ENCODE peak calls at places on chromosomes 7 and 10, in four cellular contexts. C is midbrain; T is naive thymus-derived CD8-positive, alpha-beta T cell; M is activated CD4-positive, CD25-positive, alpha-beta regulatory T cell treated with anti-CD3 and anti-CD28 coated beads, Interleukin-2, amount 50 U/mL, for 72 hours. I is an unnamed sample.
A peak's percentile ranks its signal among the peaks of the same experiment; 100 is the strongest.

GRCh38 chr7:30366606-30367005 is 82.2 kb downstream of the ZNRF2 start:
- DNase-seq in C (no peak), T (no peak), M (no peak), I (no peak)

GRCh38 chr10:133403359-133403758 is 9.4 kb downstream of the MTG1 start:
- DNase-seq in C (no peak), T (no peak), M (no peak), I (no peak)

GRCh38 chr7:22688034-22688433 is 39.0 kb upstream of the IL6 start:
- DNase-seq in C (peak; percentile 27), T (no peak), M (no peak), I (no peak)

GRCh38 chr10:131160219-131160875 is 151.2 kb downstream of the TCERG1L start:
- DNase-seq in C (no peak), T (no peak), M (no peak), I (no peak)

GRCh38 chr7:36045275-36045674 is 107.8 kb upstream of the EEPD1 start:
- DNase-seq in C (no peak), T (no peak), M (no peak), I (no peak)

GRCh38 chr10:6345404-6345803 is 142.7 kb downstream of the PFKFB3 start:
- DNase-seq in C (no peak), T (no peak), M (no peak), I (no peak)

GRCh38 chr7:75842836-75843446 is 29.3 kb upstream of the CCL24 start:
- DNase-seq in C (no peak), T (no peak), M (peak; percentile 36), I (peak; percentile 82)

GRCh38 chr10:73644015-73644743 is 2.9 kb upstream of the MYOZ1 start:
- DNase-seq in C (peak; percentile 77), T (peak; percentile 53), M (no peak), I (peak; percentile 67)

GRCh38 chr7:158400601-158401225 is 186.9 kb downstream of the PTPRN2 start:
- DNase-seq in C (no peak), T (no peak), M (no peak), I (no peak)

GRCh38 chr10:130999376-131000202 is 311.9 kb downstream of the TCERG1L start:
- DNase-seq in C (no peak), T (no peak), M (no peak), I (no peak)

GRCh38 chr10:68578945-68579344 is 18.8 kb downstream of the TET1 start:
- DNase-seq in C (no peak), T (no peak), M (no peak), I (no peak)

I was measured in natural killer cell treated with Interleukin-12 subunit alpha and Interleukin-12 subunit beta and Interleukin-15 and Interleukin-18, amount 100 ng/mL, for 72 hours.